ENCODE peak calls at places on chromosomes 3 and 15, in five cellular contexts. J is ACHN; Z is ELR; F is activated CD4-positive, CD25-positive, alpha-beta regulatory T cell; K is COLO829. B is an unnamed sample.

GRCh38 chr15:29675791-29676301 is 146.4 kb downstream of the TJP1 start:
- DNase-seq in J (peak; percentile 61), Z (no peak), F (no peak), K (no peak), B (no peak)

GRCh38 chr3:133038089-133038730 is at the start of gene TMEM108:
- DNase-seq in J (peak; percentile 23), Z (peak; percentile 17), F (no peak), K (peak; percentile 65), B (peak; percentile 58)

GRCh38 chr15:42759093-42759492 is 22.2 kb upstream of the CDAN1 start:
- DNase-seq in J (no peak), Z (no peak), F (no peak), K (no peak), B (no peak)

GRCh38 chr3:129952956-129953355 is 21.6 kb upstream of the TRH start:
- DNase-seq in J (no peak), Z (no peak), F (no peak), K (no peak), B (no peak)

GRCh38 chr3:193114431-193115340 is 126.3 kb upstream of the PLAAT1 start:
- DNase-seq in J (no peak), Z (no peak), F (no peak), K (no peak), B (no peak)

GRCh38 chr3:159619341-159619885 is 369.2 kb upstream of the IL12A start:
- DNase-seq in J (no peak), Z (peak; percentile 48), F (no peak), K (peak; percentile 22), B (no peak)

GRCh38 chr3:187767266-187768032 is 22.2 kb upstream of the BCL6 start:
- DNase-seq in J (no peak), Z (peak; percentile 94), F (no peak), K (no peak), B (no peak)

GRCh38 chr3:39196671-39197446 is 4.5 kb upstream of the XIRP1 start:
- DNase-seq in J (no peak), Z (no peak), F (no peak), K (no peak), B (no peak)

GRCh38 chr3:51773529-51773928 is 5.5 kb downstream of the IQCF6 start:
- DNase-seq in J (no peak), Z (no peak), F (no peak), K (no peak), B (no peak)

GRCh38 chr3:15007681-15008141 is 57.4 kb downstream of the MRPS25 start:
- DNase-seq in J (no peak), Z (peak; percentile 6), F (no peak), K (no peak), B (no peak)

GRCh38 chr3:54837964-54838363 is 89.9 kb downstream of the LRTM1 start:
- DNase-seq in J (peak; percentile 12), Z (peak; percentile 48), F (no peak), K (no peak), B (no peak)

GRCh38 chr15:77856718-77857346 is 220.7 kb downstream of the TBC1D2B start:
- DNase-seq in J (no peak), Z (no peak), F (no peak), K (no peak), B (no peak)

GRCh38 chr3:36496734-36497133 is 116.4 kb downstream of the STAC start:
- DNase-seq in J (peak; percentile 25), Z (no peak), F (no peak), K (no peak), B (no peak)

GRCh38 chr3:98986073-98986472 is 84.6 kb upstream of the DCBLD2 start:
- DNase-seq in J (peak; percentile 81), Z (peak; percentile 95), F (no peak), K (no peak), B (peak; percentile 94)

B was measured in lung microvascular endothelial cell.